ENCODE peak calls at places on chromosome 18, in seven cellular contexts. K, J, O, C, N, P and T are unnamed samples.

GRCh38 chr18:3709166-3709565 is 259.2 kb downstream of the TGIF1 start:
- DNase-seq in K (no peak), C (no peak), J (no peak), P (no peak), N (no peak), O (no peak), T (no peak)

GRCh38 chr18:32907656-32908441 is 135.0 kb upstream of the KLHL14 start:
- DNase-seq in N (no peak), K (no peak), J (no peak), C (no peak), O (no peak), P (no peak), T (no peak)

GRCh38 chr18:33702625-33703024 is 124.6 kb downstream of the ASXL3 start:
- DNase-seq in O (no peak), K (no peak), N (no peak), C (no peak), P (no peak), J (no peak), T (no peak)

GRCh38 chr18:55988537-55988936 is 400.5 kb upstream of the TCF4 start:
- DNase-seq in K (no peak), O (no peak), J (no peak), N (peak; percentile 94), P (no peak), C (no peak), T (no peak)

GRCh38 chr18:22428672-22429071 is 11.0 kb upstream of the CTAGE1 start:
- DNase-seq in J (no peak), N (no peak), C (no peak), K (no peak), O (no peak), P (no peak), T (no peak)

GRCh38 chr18:37334494-37335125 is 231.0 kb downstream of the CELF4 start:
- DNase-seq in O (no peak), N (no peak), J (no peak), P (no peak), K (no peak), C (no peak), T (no peak)

GRCh38 chr18:42925036-42925435 is 190.4 kb downstream of the RIT2 start:
- DNase-seq in K (no peak), J (no peak), P (no peak), O (no peak), N (no peak), C (no peak), T (no peak)

GRCh38 chr18:49813071-49813320 is 337 bp downstream of the ACAA2 start:
- DNase-seq in P (no peak), K (peak; percentile 17), J (no peak), N (peak; percentile 64), O (no peak), C (no peak), T (no peak)

GRCh38 chr18:51278045-51278649 is 80.7 kb upstream of the MEX3C start:
- DNase-seq in P (no peak), C (peak; percentile 35), O (no peak), J (peak; percentile 8), N (no peak), K (peak; percentile 32), T (no peak)

GRCh38 chr18:34661464-34662087 is 48.5 kb upstream of the DTNA start:
- DNase-seq in O (no peak), C (no peak), K (peak; percentile 51), J (no peak), P (no peak), N (peak; percentile 62), T (no peak)

GRCh38 chr18:63775166-63775730 is at the start of gene SERPINB7:
- DNase-seq in K (no peak), N (no peak), J (no peak), O (no peak), P (no peak), C (no peak), T (no peak)

GRCh38 chr18:76874643-76875389 is 52.5 kb downstream of the ZNF236 start:
- DNase-seq in C (no peak), N (no peak), O (no peak), P (no peak), K (no peak), J (no peak), T (no peak)

GRCh38 chr18:69968073-69968472 is 20.4 kb upstream of the CD226 start:
- DNase-seq in N (no peak), J (no peak), K (no peak), C (no peak), P (no peak), O (no peak), T (no peak)

GRCh38 chr18:62420151-62420512 is 95.0 kb downstream of the TNFRSF11A start:
- DNase-seq in N (peak; percentile 66), J (no peak), O (no peak), P (no peak), C (peak; percentile 47), K (peak; percentile 17), T (no peak)

GRCh38 chr18:12703096-12703567 is 290 bp downstream of the PSMG2 start:
- DNase-seq in K (no peak), J (no peak), P (no peak), O (no peak), C (no peak), N (no peak), T (no peak)

GRCh38 chr18:47175283-47175894 is 775 bp downstream of the IER3IP1 start:
- DNase-seq in N (peak; percentile 27), K (no peak), J (no peak), P (no peak), O (no peak), C (no peak), T (no peak)

GRCh38 chr18:63979409-63979908 is 9.6 kb downstream of the SERPINB8 start:
- DNase-seq in P (no peak), K (peak; percentile 30), O (no peak), C (peak; percentile 63), J (no peak), N (peak; percentile 73), T (no peak)

GRCh38 chr18:10142496-10143160 is 228.8 kb downstream of the VAPA start:
- DNase-seq in P (no peak), C (no peak), K (no peak), J (no peak), N (peak; percentile 83), O (no peak), T (peak; percentile 46)

GRCh38 chr18:79402977-79403722 is 7.4 kb downstream of the NFATC1 start:
- DNase-seq in K (no peak), P (no peak), C (no peak), J (no peak), N (peak; percentile 75), O (peak; percentile 78), T (no peak)

GRCh38 chr18:48820483-48821250 is 130.1 kb downstream of the SMAD7 start:
- DNase-seq in P (peak; percentile 78), J (no peak), C (no peak), O (peak; percentile 34), K (no peak), N (no peak), T (no peak)

GRCh38 chr18:62318613-62319012 is 6.5 kb upstream of the TNFRSF11A start:
- DNase-seq in C (no peak), K (no peak), N (no peak), J (no peak), P (no peak), O (no peak), T (no peak)

GRCh38 chr18:38011446-38011845 is 445.8 kb upstream of the CELF4 start:
- DNase-seq in P (no peak), C (no peak), J (no peak), N (no peak), K (no peak), O (no peak), T (no peak)

DNA sequence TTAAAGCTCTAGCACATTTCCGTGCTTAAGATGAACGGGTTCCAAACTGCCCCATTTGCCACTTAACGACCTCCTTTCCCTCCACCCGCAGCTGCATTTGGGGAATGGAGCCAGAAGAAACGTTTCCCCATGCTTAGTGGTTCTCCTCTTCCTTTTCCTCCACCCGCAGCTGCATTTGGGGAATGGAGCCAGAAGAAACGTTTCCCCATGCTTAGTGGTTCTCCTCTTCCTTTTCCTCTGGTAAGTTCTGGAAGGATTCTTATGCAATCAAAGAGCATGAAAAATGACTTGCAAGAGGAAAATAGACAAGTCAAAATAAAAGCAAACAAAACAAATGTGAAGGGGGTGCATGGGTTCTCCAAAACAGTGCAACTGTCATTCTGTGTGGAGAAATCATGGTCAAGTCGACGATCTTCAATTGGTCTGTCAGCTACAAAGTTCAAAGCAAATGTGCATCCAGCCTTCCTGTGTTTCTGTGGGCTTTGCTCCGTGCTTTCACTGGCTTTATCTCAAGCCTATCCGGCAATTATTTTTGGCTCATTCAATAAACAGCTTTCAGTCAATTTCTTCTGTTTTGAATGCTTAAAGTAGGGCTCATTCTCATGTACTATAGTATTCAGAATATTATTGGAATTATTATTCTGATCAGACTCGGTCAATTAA is 57.8 kb downstream of the DIPK1C start:
- DNase-seq in N (no peak), P (no peak), K (no peak), J (no peak), O (no peak), C (peak; percentile 72), T (no peak)
- H3K27ac ChIP-seq in N (no peak overlapping the region), P (no peak overlapping the region), K (no peak overlapping the region), J (no peak overlapping the region), O (no peak overlapping the region), C (peak overlapping the region; percentile 38), T (no peak overlapping the region)

GRCh38 chr18:8685141-8685913 is 20.0 kb upstream of the MTCL1 start:
- DNase-seq in N (no peak), P (no peak), C (no peak), J (peak; percentile 73), K (no peak), O (no peak), T (no peak)
- TF ChIP-seq POLR2AphosphoS5 in N (no peak), P (no peak), C (no peak), J (no peak), K (no peak), O (no peak), T (no peak)

GRCh38 chr18:26920644-26921043 is 55.1 kb upstream of the AQP4 start:
- DNase-seq in O (no peak), N (no peak), K (no peak), C (no peak), J (no peak), P (no peak), T (no peak)
- H3K27ac ChIP-seq in O (no peak overlapping the region), N (no peak overlapping the region), K (no peak overlapping the region), C (no peak overlapping the region), J (no peak overlapping the region), P (no peak overlapping the region), T (no peak overlapping the region)

DNA sequence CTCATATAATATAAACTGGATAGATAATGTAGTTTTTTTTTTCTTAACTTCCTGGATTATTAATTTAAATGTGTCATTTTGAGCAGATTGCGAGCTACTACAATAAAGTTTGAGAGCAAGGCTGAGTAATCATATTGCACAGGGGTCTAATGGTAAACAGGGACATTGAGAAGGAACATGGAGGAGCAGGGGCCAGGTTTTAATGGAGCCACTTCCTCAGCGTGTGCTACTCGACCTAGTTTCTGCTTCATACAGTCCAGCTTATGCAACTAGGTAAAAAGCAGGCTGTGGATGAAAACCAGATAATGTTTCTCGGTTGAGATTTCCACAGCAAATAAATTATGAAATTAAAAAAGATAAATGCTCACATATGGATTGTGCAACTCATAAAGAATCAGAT is 1915.7 kb upstream of the CELF4 start:
- DNase-seq in C (no peak), J (no peak), N (no peak), P (no peak), K (no peak), O (no peak), T (no peak)
- TF ChIP-seq POLR2AphosphoS5 in C (no peak), J (no peak), N (no peak), P (no peak), K (no peak), O (no peak), T (no peak)

GRCh38 chr18:23650963-23651927 is 11.5 kb downstream of the ANKRD29 start:
- DNase-seq in K (no peak), O (no peak), P (no peak), C (no peak), J (no peak), N (peak; percentile 51), T (no peak)
- H3K27ac ChIP-seq in K (no peak overlapping the region), O (no peak overlapping the region), P (no peak overlapping the region), C (no peak overlapping the region), J (no peak overlapping the region), N (no peak overlapping the region), T (no peak overlapping the region)